ENCODE peak calls at places on chromosomes 11 and 22, in ten cellular contexts. M is fibroblast of the aortic adventitia; Q is cardiac fibroblast; R is esophagus muscularis mucosa; S is CD8-positive, alpha-beta T cell; T is AG04449; B is uterus; Z is ovary; C is BE2C; L is spleen. X is an unnamed sample.

GRCh38 chr11:61756452-61757212 is 4.2 kb downstream of the MYRF start:
- DNase-seq in M (no peak), Q (peak), R (no peak), S (no peak), T (no peak), B (no peak), Z (no peak), C (no peak), L (no peak), X (peak)

GRCh38 chr11:128587415-128587814 is at the start of gene ETS1:
- DNase-seq in M (no peak), Q (peak), R (no peak), S (no peak), T (no peak), B (no peak), Z (no peak), C (no peak), L (no peak), X (no peak)

GRCh38 chr11:107478922-107479321 is 21.3 kb upstream of the CWF19L2 start:
- DNase-seq in M (no peak), Q (no peak), R (no peak), S (no peak), T (no peak), B (no peak), Z (no peak), C (no peak), L (no peak), X (no peak)

GRCh38 chr11:61632096-61632495 is 48.1 kb upstream of the DAGLA start:
- DNase-seq in M (no peak), Q (no peak), R (no peak), S (no peak), T (no peak), B (no peak), Z (no peak), C (peak), L (no peak), X (no peak)

GRCh38 chr11:107679255-107680024 is 32.4 kb downstream of the SLN start:
- DNase-seq in M (no peak), Q (no peak), R (no peak), S (no peak), T (no peak), B (no peak), Z (no peak), C (no peak), L (no peak), X (no peak)

GRCh38 chr22:23564276-23564675 is 15.8 kb downstream of the IGLL1 start:
- DNase-seq in M (no peak), Q (no peak), R (no peak), S (no peak), T (no peak), B (no peak), Z (no peak), C (no peak), L (no peak), X (no peak)

GRCh38 chr22:27154717-27155116 is 497.3 kb downstream of the MIAT start:
- DNase-seq in M (no peak), Q (no peak), R (no peak), S (no peak), T (no peak), B (no peak), Z (peak), C (no peak), L (peak), X (no peak)

GRCh38 chr22:20940178-20940790 is 23.1 kb downstream of the CRKL start:
- DNase-seq in M (peak), Q (no peak), R (no peak), S (no peak), T (no peak), B (no peak), Z (no peak), C (no peak), L (no peak), X (no peak)

GRCh38 chr11:17508306-17508705 is 31.7 kb upstream of the ABCC8 start:
- DNase-seq in M (peak), Q (peak), R (no peak), S (no peak), T (no peak), B (no peak), Z (no peak), C (no peak), L (no peak), X (no peak)

GRCh38 chr11:114280696-114281095 is 15.5 kb upstream of the NNMT start:
- DNase-seq in M (peak), Q (peak), R (peak), S (no peak), T (no peak), B (peak), Z (peak), C (peak), L (peak), X (peak)

GRCh38 chr11:133892126-133892525 is 46.8 kb upstream of the SPATA19 start:
- DNase-seq in M (no peak), Q (no peak), R (no peak), S (no peak), T (no peak), B (no peak), Z (no peak), C (no peak), L (no peak), X (no peak)

GRCh38 chr11:111347723-111348115 is 31.4 kb downstream of the POU2AF1 start:
- DNase-seq in M (peak), Q (peak), R (peak), S (no peak), T (no peak), B (no peak), Z (no peak), C (no peak), L (no peak), X (no peak)

GRCh38 chr22:38756631-38757463 is 1.0 kb upstream of the SUN2 start:
- DNase-seq in M (no peak), Q (no peak), R (no peak), S (no peak), T (no peak), B (no peak), Z (no peak), C (no peak), L (peak), X (no peak)

GRCh38 chr11:72582206-72583176 is 91.7 kb downstream of the PDE2A start:
- DNase-seq in M (no peak), Q (no peak), R (no peak), S (no peak), T (no peak), B (no peak), Z (no peak), C (no peak), L (peak), X (no peak)

GRCh38 chr11:84103096-84103495 is 816.9 kb upstream of the CCDC90B start:
- DNase-seq in M (no peak), Q (no peak), R (no peak), S (no peak), T (no peak), B (no peak), Z (no peak), C (peak), L (no peak), X (no peak)

GRCh38 chr11:134356656-134357544 is 25.1 kb downstream of the GLB1L2 start:
- DNase-seq in M (no peak), Q (no peak), R (no peak), S (no peak), T (no peak), B (no peak), Z (no peak), C (no peak), L (no peak), X (no peak)

GRCh38 chr11:122517403-122518379 is 137.8 kb upstream of the UBASH3B start:
- DNase-seq in M (peak), Q (no peak), R (no peak), S (no peak), T (no peak), B (no peak), Z (no peak), C (no peak), L (no peak), X (peak)

GRCh38 chr22:40898850-40899357 is 37.0 kb upstream of the DNAJB7 start:
- DNase-seq in M (peak), Q (peak), R (no peak), S (no peak), T (no peak), B (no peak), Z (no peak), C (no peak), L (no peak), X (peak)

GRCh38 chr11:34601085-34601444 is 19.8 kb upstream of the EHF start:
- DNase-seq in M (peak), Q (no peak), R (no peak), S (no peak), T (no peak), B (no peak), Z (no peak), C (no peak), L (no peak), X (no peak)

GRCh38 chr22:47123827-47124442 is 361.5 kb downstream of the TBC1D22A start:
- DNase-seq in M (no peak), Q (no peak), R (no peak), S (no peak), T (no peak), B (no peak), Z (no peak), C (no peak), L (peak), X (no peak)

GRCh38 chr11:119513141-119513805 is 90.3 kb upstream of the THY1 start:
- DNase-seq in M (peak), Q (no peak), R (no peak), S (no peak), T (no peak), B (no peak), Z (no peak), C (peak), L (no peak), X (no peak)

GRCh38 chr11:115769891-115770290 is 265.7 kb upstream of the CADM1 start:
- DNase-seq in M (no peak), Q (no peak), R (no peak), S (no peak), T (no peak), B (no peak), Z (no peak), C (no peak), L (no peak), X (no peak)

GRCh38 chr11:131246156-131246555 is 124.3 kb upstream of the NTM start:
- DNase-seq in M (no peak), Q (no peak), R (peak), S (no peak), T (no peak), B (no peak), Z (no peak), C (no peak), L (no peak), X (no peak)

GRCh38 chr22:28977481-28977971 is 84.1 kb downstream of the C22orf31 start:
- DNase-seq in M (peak), Q (peak), R (no peak), S (no peak), T (no peak), B (no peak), Z (no peak), C (no peak), L (no peak), X (peak)

GRCh38 chr11:47711816-47712215 is 3.4 kb downstream of the AGBL2 start:
- DNase-seq in M (no peak), Q (no peak), R (no peak), S (no peak), T (no peak), B (no peak), Z (no peak), C (no peak), L (no peak), X (no peak)

GRCh38 chr11:113289341-113290187 is 24.8 kb upstream of the TTC12 start:
- DNase-seq in M (peak), Q (peak), R (no peak), S (peak), T (no peak), B (peak), Z (peak), C (peak), L (peak), X (peak)

GRCh38 chr11:34358258-34358665 is 452 bp upstream of the ABTB2 start:
- DNase-seq in M (peak), Q (peak), R (peak), S (peak), T (no peak), B (peak), Z (peak), C (peak), L (peak), X (no peak)

GRCh38 chr11:119374632-119375394 is 6.7 kb downstream of the USP2 start:
- DNase-seq in M (no peak), Q (no peak), R (no peak), S (no peak), T (no peak), B (no peak), Z (no peak), C (peak), L (no peak), X (no peak)

GRCh38 chr22:48781391-48781790 is 1046.3 kb downstream of the BRD1 start:
- DNase-seq in M (no peak), Q (no peak), R (no peak), S (no peak), T (no peak), B (no peak), Z (no peak), C (no peak), L (no peak), X (no peak)

GRCh38 chr11:64649304-64649703 is 58.3 kb downstream of the SLC22A12 start:
- DNase-seq in M (peak), Q (peak), R (no peak), S (no peak), T (no peak), B (no peak), Z (peak), C (peak), L (no peak), X (no peak)
- TF ChIP-seq CTCF in M (peak), Q (peak), R (peak), S (no peak), T (peak), B (peak), Z (no peak), C (peak), L (peak), X (peak)

GRCh38 chr11:44727373-44728084 is 767 bp downstream of the TSPAN18 start:
- DNase-seq in M (peak), Q (peak), R (no peak), S (peak), T (no peak), B (peak), Z (peak), C (peak), L (peak), X (peak)

GRCh38 chr11:44729065-44729464 is 2.3 kb downstream of the TSPAN18 start:
- DNase-seq in M (no peak), Q (no peak), R (no peak), S (no peak), T (no peak), B (no peak), Z (no peak), C (no peak), L (no peak), X (no peak)

GRCh38 chr11:44728085-44728410 is 1.3 kb downstream of the TSPAN18 start:
- DNase-seq in M (no peak), Q (no peak), R (peak), S (no peak), T (no peak), B (no peak), Z (no peak), C (no peak), L (no peak), X (no peak)

GRCh38 chr11:44729718-44730117 is 3.0 kb downstream of the TSPAN18 start:
- DNase-seq in M (no peak), Q (no peak), R (no peak), S (no peak), T (no peak), B (no peak), Z (no peak), C (no peak), L (no peak), X (no peak)

GRCh38 chr11:44728491-44728910 is 1.7 kb downstream of the TSPAN18 start:
- DNase-seq in M (no peak), Q (no peak), R (no peak), S (no peak), T (no peak), B (no peak), Z (no peak), C (no peak), L (no peak), X (no peak)
- H3K4me3 ChIP-seq in M (no peak), Q (no peak), R (peak), S (peak), T (peak), B (peak), Z (peak), C (peak), L (peak), X (no peak)

GRCh38 chr11:11895672-11896071 is 53.9 kb downstream of the USP47 start:
- DNase-seq in M (peak), Q (peak), R (no peak), S (no peak), T (no peak), B (no peak), Z (no peak), C (no peak), L (no peak), X (no peak)
- TF ChIP-seq CTCF in M (peak), Q (no peak), R (no peak), S (no peak), T (no peak), B (no peak), Z (no peak), C (peak), L (no peak), X (peak)

GRCh38 chr11:66970371-66970807 is 4.7 kb upstream of the C11orf86 start:
- DNase-seq in M (no peak), Q (no peak), R (no peak), S (no peak), T (no peak), B (no peak), Z (no peak), C (no peak), L (no peak), X (peak)
- H3K4me3 ChIP-seq in M (no peak), Q (no peak), R (no peak), S (no peak), T (no peak), B (no peak), Z (no peak), C (no peak), L (no peak), X (no peak)

DNA sequence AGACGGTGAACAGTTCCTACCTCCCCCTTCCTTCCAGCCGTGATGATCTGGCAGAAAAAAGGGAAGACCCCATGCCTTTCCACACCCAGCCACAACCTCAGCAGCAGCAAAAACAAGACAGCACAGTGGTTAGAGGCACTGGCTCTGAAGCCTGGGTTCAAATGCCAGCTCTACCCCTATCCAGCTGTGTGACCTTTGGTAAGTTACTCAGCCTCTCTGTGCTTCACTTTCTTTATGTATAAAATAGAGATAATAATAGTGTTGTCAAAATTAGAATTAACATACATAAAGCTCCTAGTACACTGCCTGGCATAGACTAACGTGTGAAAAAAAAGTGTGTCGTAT is 4.2 kb downstream of the NRXN2 start:
- DNase-seq in M (no peak), Q (no peak), R (no peak), S (no peak), T (no peak), B (no peak), Z (no peak), C (no peak), L (no peak), X (no peak)
- TF ChIP-seq CTCF in M (no peak), Q (no peak), R (no peak), S (no peak), T (no peak), B (no peak), Z (no peak), C (no peak), L (no peak), X (no peak)

DNA sequence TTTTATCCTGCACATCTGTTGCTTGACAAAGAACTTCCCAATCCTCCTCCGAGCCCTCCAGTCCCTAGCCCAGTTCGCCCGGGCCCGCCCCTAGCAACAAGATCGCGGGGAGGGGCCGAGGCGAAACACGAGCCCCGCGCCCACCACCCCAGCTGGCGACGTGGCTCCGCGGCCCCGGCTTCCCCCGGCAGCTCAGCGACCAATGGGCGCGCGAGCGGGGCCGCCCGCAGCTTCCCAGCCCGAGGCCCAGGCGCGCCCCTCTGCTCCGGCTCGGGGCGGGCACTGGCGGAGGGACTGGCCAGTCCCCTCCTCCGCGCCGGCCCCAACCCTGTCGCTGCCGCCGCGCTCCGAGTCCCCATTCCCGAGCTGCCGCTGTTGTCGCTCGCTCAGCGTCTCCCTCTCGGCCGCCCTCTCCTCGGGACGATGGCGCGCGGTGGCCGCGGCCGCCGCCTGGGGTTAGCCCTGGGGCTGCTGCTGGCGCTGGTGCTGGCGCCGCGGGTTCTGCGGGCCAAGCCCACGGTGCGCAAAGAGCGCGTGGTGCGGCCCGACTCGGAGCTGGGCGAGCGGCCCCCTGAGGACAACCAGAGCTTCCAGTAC is at the start of gene RCN1:
- DNase-seq in M (peak), Q (peak), R (no peak), S (no peak), T (no peak), B (peak), Z (peak), C (peak), L (peak), X (peak)
- H3K4me3 ChIP-seq in M (peak), Q (peak), R (peak), S (peak), T (peak), B (peak), Z (peak), C (peak), L (peak), X (peak)

GRCh38 chr11:124718801-124719200 is 20.9 kb upstream of the NRGN start:
- DNase-seq in M (no peak), Q (no peak), R (no peak), S (no peak), T (no peak), B (no peak), Z (no peak), C (no peak), L (no peak), X (no peak)
- TF ChIP-seq CTCF in M (no peak), Q (no peak), R (no peak), S (no peak), T (no peak), B (no peak), Z (no peak), C (no peak), L (no peak), X (no peak)

X was measured in brain microvascular endothelial cell.